ENCODE peak calls at places on chromosomes 4 and X, in five cellular contexts. F is HT1080, A is EL, P is right cardiac atrium, Q is PC-9. X is an unnamed sample.

GRCh38 chrX:9928083-9928482 is 39.1 kb upstream of the CLDN34 start:
- DNase-seq in F (no peak), A (no peak), P (no peak), Q (no peak), X (peak)

GRCh38 chrX:9316096-9316495 is 148.8 kb upstream of the TBL1X start:
- DNase-seq in F (no peak), A (no peak), P (no peak), Q (no peak), X (no peak)

GRCh38 chr4:151321586-151321985 is 3.8 kb downstream of the SH3D19 start:
- DNase-seq in F (no peak), A (no peak), P (no peak), Q (no peak), X (no peak)

GRCh38 chrX:110444996-110445395 is 86.3 kb downstream of the RTL9 start:
- DNase-seq in F (no peak), A (no peak), P (no peak), Q (no peak), X (no peak)

GRCh38 chr4:6926081-6926480 is 16.5 kb downstream of the TBC1D14 start:
- DNase-seq in F (no peak), A (no peak), P (no peak), Q (no peak), X (no peak)

GRCh38 chrX:79366888-79367749 is at the start of gene ITM2A:
- DNase-seq in F (no peak), A (no peak), P (peak), Q (no peak), X (peak)

GRCh38 chr4:131427000-131427399 is 1722.1 kb upstream of the PCDH10 start:
- DNase-seq in F (peak), A (no peak), P (no peak), Q (no peak), X (no peak)

GRCh38 chr4:172982151-172982590 is 186.4 kb upstream of the GALNT7 start:
- DNase-seq in F (peak), A (peak), P (no peak), Q (peak), X (no peak)

GRCh38 chrX:41688835-41689234 is at the start of gene GPR34:
- DNase-seq in F (no peak), A (no peak), P (no peak), Q (no peak), X (no peak)

GRCh38 chrX:153639177-153640044 is 7.6 kb upstream of the DUSP9 start:
- DNase-seq in F (no peak), A (no peak), P (no peak), Q (no peak), X (no peak)

GRCh38 chr4:661856-662761 is 12.0 kb downstream of the ATP5ME start:
- DNase-seq in F (no peak), A (no peak), P (peak), Q (no peak), X (no peak)

GRCh38 chrX:154998204-154998880 is 24.2 kb downstream of the F8 start:
- DNase-seq in F (no peak), A (no peak), P (no peak), Q (no peak), X (no peak)

GRCh38 chr4:71269241-71269640 is 69.6 kb upstream of the SLC4A4 start:
- DNase-seq in F (no peak), A (no peak), P (no peak), Q (no peak), X (no peak)

GRCh38 chr4:3801931-3802550 is 35.9 kb downstream of the ADRA2C start:
- DNase-seq in F (no peak), A (no peak), P (no peak), Q (no peak), X (no peak)

GRCh38 chr4:142408003-142408441 is 438.1 kb downstream of the INPP4B start:
- DNase-seq in F (peak), A (peak), P (no peak), Q (peak), X (peak)

GRCh38 chr4:125316781-125317525 is 2.2 kb downstream of the FAT4 start:
- DNase-seq in F (no peak), A (peak), P (peak), Q (no peak), X (peak)

GRCh38 chr4:124768596-124768995 is 56.1 kb upstream of the ANKRD50 start:
- DNase-seq in F (no peak), A (no peak), P (no peak), Q (no peak), X (no peak)

GRCh38 chr4:177047070-177047850 is 254.5 kb upstream of the VEGFC start:
- DNase-seq in F (peak), A (peak), P (peak), Q (no peak), X (peak)

GRCh38 chr4:184386271-184386781 is 88.0 kb downstream of the IRF2 start:
- DNase-seq in F (no peak), A (no peak), P (no peak), Q (no peak), X (peak)

GRCh38 chr4:105399535-105400161 is 74.2 kb downstream of the PPA2 start:
- DNase-seq in F (peak), A (peak), P (no peak), Q (peak), X (no peak)

GRCh38 chr4:112536123-112536522 is 20.1 kb upstream of the NEUROG2 start:
- DNase-seq in F (no peak), A (no peak), P (no peak), Q (no peak), X (no peak)

GRCh38 chr4:113452152-113452551 is 309.4 kb downstream of the CAMK2D start:
- DNase-seq in F (no peak), A (no peak), P (no peak), Q (no peak), X (no peak)

GRCh38 chrX:155877288-155877687 is 3.9 kb upstream of the VAMP7 start:
- DNase-seq in F (no peak), A (no peak), P (no peak), Q (no peak), X (no peak)

GRCh38 chrX:102959471-102959870 is 22.4 kb downstream of the RAB40AL start:
- DNase-seq in F (peak), A (peak), P (no peak), Q (peak), X (peak)

GRCh38 chr4:187602339-187603092 is 393.1 kb upstream of the ZFP42 start:
- DNase-seq in F (peak), A (peak), P (no peak), Q (no peak), X (no peak)

GRCh38 chr4:67288964-67289363 is 256.3 kb downstream of the CENPC start:
- DNase-seq in F (peak), A (peak), P (no peak), Q (no peak), X (peak)

GRCh38 chrX:17038681-17039161 is 92.3 kb downstream of the REPS2 start:
- DNase-seq in F (no peak), A (peak), P (no peak), Q (no peak), X (no peak)

GRCh38 chrX:143429021-143429570 is 88.2 kb downstream of the SPANXN3 start:
- DNase-seq in F (peak), A (no peak), P (no peak), Q (no peak), X (no peak)